ENCODE peak calls at places on chromosomes 1 and 21, in eight cellular contexts. D is uterus; A is suprapubic skin; Q is mesendoderm; T is left lung; B is CD4-positive, alpha-beta T cell; G is thoracic aorta; I is colonic mucosa. V is an unnamed sample. For H3K27me3, the result is how much of the 10 kb centered on the place peaks cover.

GRCh38 chr1:20385630-20386029 is 95.0 kb downstream of the VWA5B1 start:
- DNase-seq in A (no peak), G (no peak), I (no peak), Q (no peak), T (peak), B (no peak), D (no peak), V (peak)

GRCh38 chr1:177170756-177171535 is at the start of gene BRINP2:
- DNase-seq in D (no peak), G (no peak), Q (peak), T (peak), I (peak), A (no peak), B (no peak), V (peak)

GRCh38 chr21:33075128-33075527 is 5.2 kb downstream of the OLIG1 start:
- DNase-seq in G (no peak), B (no peak), I (no peak), D (no peak), A (no peak), Q (peak), T (no peak), V (peak)

GRCh38 chr1:89464008-89464407 is 60.6 kb upstream of the LRRC8B start:
- DNase-seq in T (no peak), G (no peak), Q (no peak), A (no peak), D (no peak), I (no peak), B (no peak), V (no peak)

GRCh38 chr1:228472655-228473054 is 14.5 kb upstream of the RNF187 start:
- DNase-seq in D (no peak), B (no peak), T (no peak), Q (no peak), G (no peak), A (peak), I (no peak), V (no peak)

GRCh38 chr1:106615473-106615872 is 441.0 kb upstream of the PRMT6 start:
- DNase-seq in A (no peak), D (no peak), B (no peak), G (no peak), Q (no peak), I (no peak), T (no peak), V (no peak)

GRCh38 chr21:15932681-15933200 is 203.0 kb downstream of the USP25 start:
- DNase-seq in A (no peak), T (no peak), Q (no peak), I (no peak), D (no peak), B (no peak), G (no peak), V (no peak)

GRCh38 chr1:29209173-29209572 is 21.6 kb downstream of the MECR start:
- DNase-seq in B (no peak), Q (peak), D (no peak), T (no peak), A (no peak), G (no peak), I (no peak), V (no peak)

GRCh38 chr1:175976865-175977642 is 230.0 kb downstream of the COP1 start:
- DNase-seq in A (no peak), D (no peak), I (no peak), G (no peak), B (no peak), Q (no peak), T (no peak), V (no peak)

GRCh38 chr1:14571810-14572767 is 26.4 kb upstream of the KAZN start:
- DNase-seq in T (no peak), D (no peak), I (no peak), Q (peak), B (no peak), A (no peak), G (no peak), V (peak)

GRCh38 chr1:93964777-93965200 is 55.6 kb upstream of the GCLM start:
- DNase-seq in Q (peak), I (peak), G (no peak), B (no peak), T (no peak), D (no peak), A (no peak), V (no peak)

GRCh38 chr1:231171623-231172197 is 9.9 kb downstream of the TRIM67 start:
- DNase-seq in G (no peak), I (no peak), D (no peak), Q (no peak), T (no peak), A (no peak), B (no peak), V (no peak)

GRCh38 chr1:186983327-186983726 is 154.6 kb downstream of the PLA2G4A start:
- DNase-seq in D (peak), B (no peak), I (peak), T (no peak), Q (no peak), G (no peak), A (no peak), V (no peak)

GRCh38 chr1:17696417-17697301 is 58.5 kb upstream of the ACTL8 start:
- DNase-seq in Q (peak), A (no peak), I (no peak), T (no peak), B (no peak), G (no peak), D (peak), V (peak)

GRCh38 chr1:100989306-100990077 is 36.1 kb downstream of the DPH5 start:
- DNase-seq in B (no peak), A (no peak), Q (no peak), G (no peak), T (no peak), I (no peak), D (no peak), V (no peak)

GRCh38 chr1:119795471-119795870 is 15.8 kb downstream of the REG4 start:
- DNase-seq in T (no peak), B (no peak), I (no peak), D (no peak), A (no peak), G (no peak), Q (no peak), V (no peak)

GRCh38 chr21:36105327-36105842 is 29.5 kb upstream of the CBR3 start:
- DNase-seq in T (no peak), D (no peak), G (no peak), B (no peak), I (no peak), Q (peak), A (no peak), V (no peak)

GRCh38 chr1:92473781-92474495 is 12.8 kb downstream of the GFI1 start:
- DNase-seq in B (no peak), D (no peak), A (no peak), G (no peak), T (no peak), I (no peak), Q (peak), V (no peak)

GRCh38 chr1:52927219-52928082 is at the start of gene SCP2:
- DNase-seq in D (peak), A (peak), B (peak), Q (peak), I (peak), T (peak), G (no peak), V (peak)

GRCh38 chr1:57079454-57080157 is 113.8 kb upstream of the C8B start:
- DNase-seq in D (no peak), B (no peak), I (no peak), T (no peak), A (no peak), Q (no peak), G (no peak), V (peak)

GRCh38 chr1:231596337-231596791 is 30.2 kb upstream of the DISC1 start:
- DNase-seq in Q (peak), B (no peak), D (no peak), I (no peak), T (no peak), A (no peak), G (no peak), V (no peak)

GRCh38 chr1:46670134-46670533 is 1.5 kb upstream of the TEX38 start:
- DNase-seq in D (no peak), Q (no peak), I (no peak), A (no peak), G (no peak), B (no peak), T (no peak), V (no peak)

GRCh38 chr1:109193653-109194590 is 19.8 kb upstream of the SARS1 start:
- DNase-seq in B (peak), T (peak), Q (peak), D (no peak), I (peak), A (no peak), G (no peak), V (peak)

DNA sequence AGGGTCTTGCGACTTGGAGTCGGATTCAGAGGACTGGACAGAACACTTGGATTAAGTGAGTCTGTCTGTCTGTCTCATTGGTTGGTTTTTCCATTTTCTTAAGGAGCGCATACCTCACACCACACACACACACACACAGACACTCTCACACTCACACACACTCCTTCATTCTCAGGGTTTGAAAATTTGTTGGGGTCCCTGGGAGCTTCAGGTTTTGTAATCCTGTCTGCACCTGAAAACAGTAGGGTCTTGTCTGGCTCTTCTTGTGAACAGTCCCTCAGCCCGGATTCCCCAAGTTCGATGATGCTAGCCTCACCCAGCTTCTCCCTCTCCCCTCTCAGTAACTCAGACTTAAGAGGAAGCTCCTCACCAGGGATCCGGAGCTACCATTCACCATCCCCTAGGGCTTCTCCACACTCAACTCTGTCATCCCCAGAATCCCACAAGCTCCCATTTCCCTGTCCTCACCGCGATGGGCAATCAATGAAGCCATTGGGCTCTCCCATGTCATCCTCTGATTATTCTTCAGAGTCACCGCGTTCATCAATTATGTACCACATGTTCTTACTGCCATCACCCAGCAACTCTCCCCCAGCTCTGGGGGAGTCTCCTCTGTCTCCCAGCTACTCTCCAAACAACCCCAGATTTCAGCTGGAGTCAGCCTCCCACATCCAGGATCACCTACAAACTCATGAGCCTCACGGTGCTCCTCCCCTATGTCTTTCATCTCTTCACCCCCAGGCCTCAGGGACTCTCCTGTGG is 1530.9 kb upstream of the TPTE start:
- DNase-seq in A (no peak), D (no peak), B (no peak), G (no peak), T (no peak), I (no peak), Q (no peak), V (no peak)
- H3K27me3 ChIP-seq in A (under half), D (under half), B (under half), G (under half), T (under half), I (under half), Q (under half), V (under half)

GRCh38 chr1:39082811-39083576 is 56.8 kb downstream of the NDUFS5 start:
- DNase-seq in I (no peak), T (no peak), B (no peak), A (no peak), D (no peak), Q (no peak), G (no peak), V (no peak)
- H3K27me3 ChIP-seq in I (under half), T (under half), B (under half), A (under half), D (under half), Q (under half), G (under half), V (under half)

DNA sequence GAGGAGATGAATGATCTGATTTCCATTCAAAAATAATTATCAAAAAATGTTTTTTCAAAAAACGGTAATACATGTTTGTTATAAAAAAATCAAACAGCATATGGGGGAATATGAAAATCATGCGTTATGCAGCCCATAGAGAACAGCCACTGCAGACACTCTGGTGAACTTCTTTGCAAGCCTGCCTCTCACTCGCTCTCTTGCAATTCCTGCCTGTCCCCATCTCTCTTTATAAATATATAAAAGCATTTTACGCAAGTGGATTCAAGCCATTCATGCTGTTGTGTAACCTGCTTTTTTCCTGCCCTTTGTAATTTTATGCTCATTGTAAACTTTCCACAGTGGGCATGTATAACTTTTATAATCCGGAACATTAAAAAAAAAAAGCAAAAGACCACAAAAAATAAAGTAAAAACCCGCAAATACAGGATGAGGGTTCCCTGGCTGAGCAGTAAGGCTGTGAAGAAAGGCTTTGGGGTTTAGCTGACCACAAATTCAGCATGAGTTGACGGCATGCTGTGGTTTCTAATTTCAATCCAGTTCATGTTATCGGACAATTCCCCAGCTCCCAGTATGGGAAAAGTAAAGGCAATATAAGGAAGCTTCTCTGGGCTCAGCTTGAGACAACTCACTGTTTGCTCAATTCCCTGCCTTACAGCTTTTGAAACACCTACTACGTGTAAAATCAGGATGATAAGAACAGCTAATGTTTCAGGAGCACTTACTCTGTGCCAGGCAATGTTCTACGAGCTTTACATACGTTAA is 52.8 kb upstream of the ZBTB40 start:
- DNase-seq in B (no peak), I (no peak), G (no peak), Q (no peak), T (no peak), D (no peak), A (no peak), V (no peak)
- H3K27me3 ChIP-seq in B (half or more), I (under half), G (under half), Q (under half), T (under half), D (under half), A (under half), V (under half)

DNA sequence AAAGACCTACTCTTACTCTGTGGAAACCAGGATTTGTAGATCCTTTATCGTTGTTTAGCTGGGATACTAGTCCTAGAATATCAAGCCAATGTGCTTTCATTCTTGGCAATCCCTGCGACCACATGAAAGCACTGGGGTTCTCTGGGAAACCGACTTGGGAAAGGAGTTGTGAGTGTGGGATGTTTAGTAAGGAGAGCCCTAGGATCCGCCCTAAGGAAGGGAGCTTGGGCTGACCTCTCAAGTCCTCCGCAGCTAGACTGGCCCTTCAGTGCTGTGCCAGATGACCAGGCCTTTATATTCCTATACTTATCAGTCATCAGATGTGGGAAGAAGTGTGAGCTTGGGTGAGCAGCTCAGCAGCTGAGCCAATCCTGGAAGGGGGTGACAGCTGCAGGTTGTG is 5.2 kb upstream of the KRTAP19-8 start:
- DNase-seq in D (no peak), A (no peak), G (no peak), B (no peak), Q (no peak), T (no peak), I (no peak), V (no peak)
- H3K27me3 ChIP-seq in D (under half), A (under half), G (under half), B (under half), Q (under half), T (under half), I (under half), V (under half)

GRCh38 chr21:43741425-43742096 is 22.6 kb downstream of the PDXK start:
- DNase-seq in B (no peak), I (no peak), A (no peak), D (no peak), T (no peak), G (no peak), Q (peak), V (peak)

GRCh38 chr21:43748622-43749021 is 27.5 kb downstream of the CSTB start:
- DNase-seq in Q (no peak), A (no peak), T (no peak), D (no peak), B (no peak), G (no peak), I (no peak), V (no peak)

GRCh38 chr21:43743934-43744333 is 25.0 kb downstream of the PDXK start:
- DNase-seq in A (no peak), T (no peak), D (no peak), G (no peak), I (no peak), Q (no peak), B (no peak), V (no peak)

GRCh38 chr21:43745772-43746517 is 27.0 kb downstream of the PDXK start:
- DNase-seq in D (no peak), A (no peak), B (no peak), T (no peak), G (no peak), I (no peak), Q (no peak), V (no peak)

GRCh38 chr21:43744725-43745124 is 25.8 kb downstream of the PDXK start:
- DNase-seq in B (no peak), I (no peak), D (no peak), T (no peak), A (no peak), Q (no peak), G (no peak), V (no peak)
- H3K27me3 ChIP-seq in B (under half), I (under half), D (under half), T (under half), A (under half), Q (under half), G (under half), V (under half)

DNA sequence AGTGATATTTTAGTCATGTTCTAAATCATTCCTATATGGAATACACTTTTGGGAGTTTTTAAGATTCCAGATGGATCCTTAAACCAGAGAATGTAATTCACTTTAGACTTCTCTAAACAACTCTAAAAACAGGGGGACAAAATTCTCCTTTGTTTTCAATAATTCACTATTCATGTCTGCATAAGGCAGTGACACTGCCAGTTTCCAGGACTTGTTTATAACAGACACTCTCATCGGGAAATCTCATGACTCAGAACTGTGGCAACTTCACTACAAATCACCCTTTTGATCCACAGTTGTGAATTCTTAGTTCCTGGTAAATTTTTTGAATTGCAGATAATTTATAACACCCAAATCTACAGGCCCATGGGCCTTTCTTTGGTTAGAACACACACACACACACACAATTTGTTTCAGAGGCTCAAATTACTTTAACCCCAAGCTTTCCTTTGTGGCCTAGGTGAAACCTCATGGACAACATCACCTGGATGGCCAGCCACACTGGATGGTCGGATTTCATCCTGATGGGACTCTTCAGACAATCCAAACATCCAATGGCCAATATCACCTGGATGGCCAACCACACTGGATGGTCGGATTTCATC is at the start of gene OR2T4:
- DNase-seq in D (no peak), Q (no peak), T (no peak), B (no peak), G (no peak), A (no peak), I (no peak), V (no peak)
- H3K27me3 ChIP-seq in D (under half), Q (under half), T (under half), B (under half), G (under half), A (under half), I (under half), V (under half)

GRCh38 chr1:35570589-35571137 is 2.5 kb upstream of the TFAP2E start:
- DNase-seq in D (no peak), B (no peak), A (no peak), G (no peak), Q (no peak), I (no peak), T (no peak), V (no peak)

GRCh38 chr1:35569956-35570355 is 3.2 kb upstream of the TFAP2E start:
- DNase-seq in D (no peak), Q (no peak), B (no peak), G (no peak), I (no peak), T (no peak), A (no peak), V (no peak)

GRCh38 chr1:35573198-35573775 is at the start of gene TFAP2E:
- DNase-seq in Q (peak), G (no peak), B (no peak), A (peak), T (peak), D (no peak), I (peak), V (peak)

GRCh38 chr1:35572296-35572695 is 818 bp upstream of the TFAP2E start:
- DNase-seq in I (no peak), B (no peak), D (no peak), G (no peak), T (no peak), Q (no peak), A (no peak), V (peak)

GRCh38 chr1:35571263-35571662 is 1.9 kb upstream of the TFAP2E start:
- DNase-seq in I (no peak), B (no peak), Q (no peak), G (no peak), D (no peak), T (no peak), A (peak), V (peak)
- H3K27me3 ChIP-seq in I (under half), B (under half), Q (under half), G (under half), D (under half), T (under half), A (under half), V (half or more)

GRCh38 chr1:216153130-216153529 is 270.1 kb downstream of the USH2A start:
- DNase-seq in G (no peak), Q (no peak), A (no peak), T (no peak), I (no peak), D (no peak), B (no peak), V (no peak)

GRCh38 chr1:216154063-216154462 is 269.2 kb downstream of the USH2A start:
- DNase-seq in T (no peak), B (no peak), D (no peak), G (no peak), A (no peak), Q (no peak), I (no peak), V (no peak)
- H3K27me3 ChIP-seq in T (under half), B (under half), D (under half), G (under half), A (under half), Q (under half), I (under half), V (under half)

GRCh38 chr1:2001773-2002411 is 1.7 kb downstream of the CFAP74 start:
- DNase-seq in Q (peak), A (no peak), D (no peak), B (no peak), G (no peak), T (no peak), I (no peak), V (no peak)
- H3K27me3 ChIP-seq in Q (under half), A (half or more), D (under half), B (under half), G (under half), T (under half), I (under half), V (under half)

V was measured in H7.